ENCODE peak calls at places on chromosomes 3 and 15, in four cellular contexts. H, Z, I and Y are unnamed samples.

GRCh38 chr3:11455977-11456376 is 183.8 kb downstream of the ATG7 start:
- DNase-seq in Z (no peak), I (no peak), H (peak), Y (no peak)

GRCh38 chr15:70094690-70095311 is 2.9 kb downstream of the TLE3 start:
- DNase-seq in Z (no peak), I (no peak), H (no peak), Y (no peak)

GRCh38 chr15:95663156-95663831 is 667.2 kb upstream of the NR2F2 start:
- DNase-seq in Z (no peak), I (no peak), H (peak), Y (no peak)

GRCh38 chr3:25532763-25533162 is 104.7 kb downstream of the RARB start:
- DNase-seq in H (peak), Z (peak), I (peak), Y (peak)

GRCh38 chr3:119362940-119363725 is 69.0 kb downstream of the ARHGAP31 start:
- DNase-seq in Z (no peak), H (no peak), I (no peak), Y (no peak)

GRCh38 chr3:175456496-175456895 is 597.4 kb downstream of the NAALADL2 start:
- DNase-seq in Z (no peak), H (peak), I (no peak), Y (no peak)

GRCh38 chr3:66405701-66406091 is 95.1 kb downstream of the LRIG1 start:
- DNase-seq in Z (no peak), H (peak), I (no peak), Y (peak)

GRCh38 chr3:157127831-157128767 is 31.8 kb downstream of the CCNL1 start:
- DNase-seq in H (peak), Z (no peak), I (no peak), Y (peak)

GRCh38 chr3:128578346-128578745 is 72.3 kb downstream of the RPN1 start:
- DNase-seq in H (no peak), I (no peak), Z (no peak), Y (peak)

GRCh38 chr15:89812126-89812846 is 2.4 kb downstream of the ANPEP start:
- DNase-seq in Z (no peak), H (no peak), I (no peak), Y (no peak)

GRCh38 chr3:129834580-129834979 is 58.9 kb downstream of the TMCC1 start:
- DNase-seq in H (no peak), Z (no peak), I (no peak), Y (no peak)

GRCh38 chr15:48536681-48537091 is 108.8 kb downstream of the FBN1 start:
- DNase-seq in I (no peak), H (peak), Z (no peak), Y (no peak)

GRCh38 chr15:101397521-101398003 is 91.9 kb downstream of the PCSK6 start:
- DNase-seq in H (no peak), I (peak), Z (peak), Y (no peak)

GRCh38 chr3:86914651-86915050 is 76.3 kb downstream of the VGLL3 start:
- DNase-seq in H (no peak), I (no peak), Z (no peak), Y (no peak)

GRCh38 chr15:74036271-74037170 is 42.0 kb downstream of the PML start:
- DNase-seq in I (peak), H (peak), Z (peak), Y (peak)

GRCh38 chr3:69665026-69665739 is 74.1 kb upstream of the MITF start:
- DNase-seq in Z (no peak), I (no peak), H (no peak), Y (peak)

GRCh38 chr3:196454935-196455334 is 22.7 kb upstream of the UBXN7 start:
- DNase-seq in I (no peak), H (peak), Z (no peak), Y (no peak)

GRCh38 chr15:75815811-75816719 is 27.2 kb upstream of the UBE2Q2 start:
- DNase-seq in H (no peak), Z (no peak), I (no peak), Y (no peak)

GRCh38 chr3:170739410-170739809 is 130.6 kb downstream of the RPL22L1 start:
- DNase-seq in H (no peak), I (no peak), Z (no peak), Y (no peak)

GRCh38 chr3:44659015-44659414 is 10.5 kb downstream of the ZNF35 start:
- DNase-seq in I (no peak), Z (no peak), H (no peak), Y (no peak)

GRCh38 chr3:11717301-11717700 is 73.6 kb upstream of the VGLL4 start:
- DNase-seq in Z (no peak), I (no peak), H (peak), Y (peak)

GRCh38 chr15:90860942-90861675 is 7.3 kb upstream of the FURIN start:
- DNase-seq in I (no peak), Z (no peak), H (no peak), Y (no peak)

GRCh38 chr3:55929154-55929869 is 442.2 kb upstream of the WNT5A start:
- DNase-seq in I (no peak), H (no peak), Z (no peak), Y (no peak)

GRCh38 chr15:61681676-61682075 is 378.6 kb downstream of the VPS13C start:
- DNase-seq in H (no peak), I (no peak), Z (no peak), Y (no peak)

GRCh38 chr3:33980252-33980651 is 181.8 kb downstream of the PDCD6IP start:
- DNase-seq in H (peak), I (no peak), Z (no peak), Y (peak)

GRCh38 chr3:193134895-193135294 is 106.1 kb upstream of the PLAAT1 start:
- DNase-seq in I (no peak), H (peak), Z (no peak), Y (no peak)

GRCh38 chr3:177676148-177676547 is 478.9 kb upstream of the TBL1XR1 start:
- DNase-seq in I (no peak), Z (no peak), H (no peak), Y (no peak)

GRCh38 chr3:8648873-8649741 is 4.5 kb upstream of the SSUH2 start:
- DNase-seq in H (no peak), I (no peak), Z (no peak), Y (no peak)

GRCh38 chr15:58460108-58460507 is 28.3 kb downstream of the LIPC start:
- DNase-seq in I (no peak), H (peak), Z (no peak), Y (no peak)

GRCh38 chr3:184460276-184460675 is 80.4 kb downstream of the CHRD start:
- DNase-seq in H (peak), Z (no peak), I (no peak), Y (no peak)

GRCh38 chr15:56824174-56824573 is 90.9 kb upstream of the ZNF280D start:
- DNase-seq in I (no peak), H (no peak), Z (no peak), Y (no peak)

GRCh38 chr3:53170325-53171108 is 9.5 kb downstream of the PRKCD start:
- DNase-seq in Z (no peak), I (no peak), H (no peak), Y (no peak)

GRCh38 chr3:12004741-12005513 is 739 bp downstream of the SYN2 start:
- DNase-seq in I (peak), Z (peak), H (no peak), Y (peak)

GRCh38 chr3:165814380-165814779 is 22.8 kb downstream of the BCHE start:
- DNase-seq in Z (no peak), I (no peak), H (no peak), Y (peak)

GRCh38 chr3:172383306-172383796 is 64.9 kb downstream of the GHSR start:
- DNase-seq in I (no peak), H (no peak), Z (no peak), Y (no peak)

GRCh38 chr3:42831321-42831713 is 22.1 kb downstream of the ACKR2 start:
- DNase-seq in H (peak), I (peak), Z (peak), Y (peak)

GRCh38 chr15:69583627-69584026 is 131.0 kb downstream of the RPLP1 start:
- DNase-seq in Z (no peak), H (no peak), I (no peak), Y (no peak)

GRCh38 chr3:126549861-126550487 is 8.8 kb downstream of the C3orf22 start:
- DNase-seq in I (peak), Z (peak), H (no peak), Y (no peak)

DNA sequence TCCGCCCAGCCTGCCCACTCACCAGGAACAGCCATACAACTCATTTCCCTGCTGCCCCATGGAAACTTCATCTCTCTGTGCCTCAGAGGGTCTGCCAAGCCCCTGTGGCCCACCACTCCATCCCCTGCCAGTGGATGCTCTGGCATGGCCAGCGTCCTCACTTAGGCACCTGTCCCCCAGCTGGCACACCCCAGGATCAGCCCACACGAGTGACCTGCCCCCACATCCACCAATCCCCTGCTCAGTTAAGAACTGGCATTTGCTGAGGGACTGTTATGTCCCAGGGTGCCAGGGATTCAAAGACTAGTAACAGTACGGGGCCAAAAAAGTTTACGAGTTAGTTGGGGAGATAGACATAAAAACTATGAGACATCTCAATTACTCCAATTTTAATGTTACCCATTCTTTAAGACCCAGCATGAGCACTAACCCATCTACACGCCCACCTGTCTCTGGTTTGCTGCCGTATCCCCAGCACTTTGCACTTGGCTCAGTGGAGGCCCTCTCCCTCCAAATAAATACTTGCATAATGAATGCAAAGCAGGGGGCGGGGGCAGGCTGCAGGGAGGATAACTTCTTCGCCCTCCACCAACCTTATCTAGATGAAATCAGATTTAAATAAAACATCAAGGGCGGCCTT is 11.6 kb upstream of the BAHD1 start:
- DNase-seq in H (no peak), Z (no peak), I (no peak), Y (no peak)
- H3K23ac ChIP-seq in H (no peak), Z (no peak), I (no peak), Y (no peak)

DNA sequence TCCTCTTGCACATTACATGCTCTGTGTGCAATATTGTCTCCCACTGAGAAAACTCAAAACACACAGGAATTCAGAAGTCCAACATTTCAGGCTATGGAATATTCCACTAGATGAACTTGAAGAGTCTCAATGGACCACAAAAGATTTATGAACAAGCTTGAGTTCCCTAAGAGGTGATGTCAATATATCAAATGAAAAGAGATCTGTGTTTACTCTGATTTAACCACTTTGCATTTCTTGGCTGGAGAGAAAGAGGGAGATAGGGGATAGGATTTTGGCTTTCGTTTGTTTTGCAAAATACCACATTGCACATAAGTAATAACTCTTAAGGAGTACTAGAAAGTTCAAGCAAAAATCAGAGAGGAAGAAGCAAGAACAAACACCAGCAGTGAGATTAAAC is 20.2 kb downstream of the PDZRN3 start:
- DNase-seq in I (no peak), H (peak), Z (no peak), Y (no peak)
- H3K56ac ChIP-seq in I (no peak), H (no peak), Z (no peak), Y (no peak)

GRCh38 chr15:28098766-28099554 is at the start of gene OCA2:
- DNase-seq in Z (peak), I (peak), H (peak), Y (peak)

GRCh38 chr15:28099555-28100140 is 533 bp upstream of the OCA2 start:
- DNase-seq in H (no peak), Z (no peak), I (no peak), Y (no peak)

GRCh38 chr15:28096720-28097431 is 2.2 kb downstream of the OCA2 start:
- DNase-seq in Z (peak), I (peak), H (no peak), Y (peak)

GRCh38 chr15:28097656-28098359 is 1.3 kb downstream of the OCA2 start:
- DNase-seq in Z (no peak), I (no peak), H (no peak), Y (no peak)

GRCh38 chr15:28098360-28098765 is 752 bp downstream of the OCA2 start:
- DNase-seq in I (no peak), Z (no peak), H (no peak), Y (no peak)
- H3K4me2 ChIP-seq in I (peak), Z (peak), H (no peak), Y (no peak)

GRCh38 chr3:149269687-149270086 is 48.1 kb upstream of the CP start:
- DNase-seq in I (no peak), Z (no peak), H (no peak), Y (no peak)
- H3K23ac ChIP-seq in I (no peak), Z (no peak), H (no peak), Y (no peak)